ENCODE peak calls at places on chromosomes 1 and 21, in four cellular contexts. J is NCI-H187; O is ovary; G is stimulated activated CD4-positive, alpha-beta T cell treated with anti-CD3 and anti-CD28 coated beads, Interleukin-15, amount 100 ng/mL, for 1 hour. F is an unnamed sample.
A peak's percentile ranks its signal among the peaks of the same experiment; 100 is the strongest.

GRCh38 chr1:19650416-19651140 is 6.5 kb downstream of the NBL1 start:
- DNase-seq in J (no peak), O (peak; percentile 78), G (no peak), F (no peak)

GRCh38 chr1:8889103-8889846 is 10.8 kb upstream of the ENO1 start:
- DNase-seq in J (no peak), O (no peak), G (no peak), F (no peak)

GRCh38 chr1:7287013-7287412 is 484.1 kb upstream of the VAMP3 start:
- DNase-seq in J (no peak), O (no peak), G (no peak), F (no peak)

GRCh38 chr1:175206687-175207086 is 14.1 kb upstream of the KIAA0040 start:
- DNase-seq in J (no peak), O (no peak), G (no peak), F (no peak)

GRCh38 chr21:24200052-24200451 is 1407.2 kb downstream of the MRPL39 start:
- DNase-seq in J (no peak), O (no peak), G (no peak), F (no peak)

GRCh38 chr1:156895927-156896326 is 2.4 kb downstream of the PEAR1 start:
- DNase-seq in J (no peak), O (no peak), G (no peak), F (no peak)

GRCh38 chr1:21256776-21257175 is 33.5 kb downstream of the ECE1 start:
- DNase-seq in J (no peak), O (no peak), G (no peak), F (no peak)

GRCh38 chr1:66296901-66297300 is 237.1 kb upstream of the SGIP1 start:
- DNase-seq in J (no peak), O (no peak), G (no peak), F (no peak)

F was measured in sigmoid colon.